ENCODE peak calls at places on chromosomes 2 and 18, in ten cellular contexts. One of them, this sample, is unnamed.

GRCh38 chr2:38697116-38697840 is 31.4 kb downstream of the GALM start:
- DNase-seq in PC-3: no peak
- DNase-seq in CD8-positive, alpha-beta T cell: no peak
- DNase-seq in heart right ventricle: no peak
- DNase-seq in GM23338: no peak
- DNase-seq in fibroblast of lung: peak; percentile 24
- DNase-seq in H1: no peak
- DNase-seq in heart left ventricle: no peak
- DNase-seq in upper lobe of right lung: no peak
- DNase-seq in colonic mucosa: no peak
- DNase-seq in this sample: no peak

GRCh38 chr2:27544143-27544821 is 38.6 kb upstream of the ZNF512 start:
- DNase-seq in PC-3: no peak
- DNase-seq in CD8-positive, alpha-beta T cell: no peak
- DNase-seq in heart right ventricle: no peak
- DNase-seq in GM23338: no peak
- DNase-seq in fibroblast of lung: no peak
- DNase-seq in H1: no peak
- DNase-seq in heart left ventricle: no peak
- DNase-seq in upper lobe of right lung: no peak
- DNase-seq in colonic mucosa: no peak
- DNase-seq in this sample: no peak

GRCh38 chr2:142037744-142038143 is 93.1 kb downstream of the LRP1B start:
- DNase-seq in PC-3: peak; percentile 6
- DNase-seq in CD8-positive, alpha-beta T cell: no peak
- DNase-seq in heart right ventricle: no peak
- DNase-seq in GM23338: peak; percentile 35
- DNase-seq in fibroblast of lung: peak; percentile 49
- DNase-seq in H1: no peak
- DNase-seq in heart left ventricle: no peak
- DNase-seq in upper lobe of right lung: no peak
- DNase-seq in colonic mucosa: no peak
- DNase-seq in this sample: no peak

GRCh38 chr2:180706694-180707093 is 273.7 kb upstream of the UBE2E3 start:
- DNase-seq in PC-3: no peak
- DNase-seq in CD8-positive, alpha-beta T cell: no peak
- DNase-seq in heart right ventricle: no peak
- DNase-seq in GM23338: no peak
- DNase-seq in fibroblast of lung: no peak
- DNase-seq in H1: no peak
- DNase-seq in heart left ventricle: no peak
- DNase-seq in upper lobe of right lung: no peak
- DNase-seq in colonic mucosa: no peak
- DNase-seq in this sample: no peak

GRCh38 chr2:135688002-135688401 is 53.7 kb upstream of the UBXN4 start:
- DNase-seq in PC-3: no peak
- DNase-seq in CD8-positive, alpha-beta T cell: no peak
- DNase-seq in heart right ventricle: no peak
- DNase-seq in GM23338: no peak
- DNase-seq in fibroblast of lung: peak; percentile 38
- DNase-seq in H1: no peak
- DNase-seq in heart left ventricle: no peak
- DNase-seq in upper lobe of right lung: no peak
- DNase-seq in colonic mucosa: no peak
- DNase-seq in this sample: no peak

GRCh38 chr18:9673296-9674251 is 34.5 kb upstream of the RAB31 start:
- DNase-seq in PC-3: peak; percentile 94
- DNase-seq in CD8-positive, alpha-beta T cell: no peak
- DNase-seq in heart right ventricle: no peak
- DNase-seq in GM23338: peak; percentile 70
- DNase-seq in fibroblast of lung: peak; percentile 61
- DNase-seq in H1: no peak
- DNase-seq in heart left ventricle: peak; percentile 34
- DNase-seq in upper lobe of right lung: no peak
- DNase-seq in colonic mucosa: peak; percentile 61
- DNase-seq in this sample: no peak

GRCh38 chr2:102585704-102586404 is 33.5 kb upstream of the SLC9A2 start:
- DNase-seq in PC-3: peak; percentile 82
- DNase-seq in CD8-positive, alpha-beta T cell: no peak
- DNase-seq in heart right ventricle: no peak
- DNase-seq in GM23338: peak; percentile 30
- DNase-seq in fibroblast of lung: no peak
- DNase-seq in H1: no peak
- DNase-seq in heart left ventricle: no peak
- DNase-seq in upper lobe of right lung: no peak
- DNase-seq in colonic mucosa: peak; percentile 29
- DNase-seq in this sample: no peak

GRCh38 chr18:54717673-54718435 is 110.4 kb upstream of the RAB27B start:
- DNase-seq in PC-3: no peak
- DNase-seq in CD8-positive, alpha-beta T cell: peak; percentile 5
- DNase-seq in heart right ventricle: no peak
- DNase-seq in GM23338: peak; percentile 83
- DNase-seq in fibroblast of lung: peak; percentile 43
- DNase-seq in H1: peak; percentile 56
- DNase-seq in heart left ventricle: no peak
- DNase-seq in upper lobe of right lung: no peak
- DNase-seq in colonic mucosa: no peak
- DNase-seq in this sample: no peak

GRCh38 chr18:44792456-44793080 is 111.9 kb downstream of the SETBP1 start:
- DNase-seq in PC-3: no peak
- DNase-seq in CD8-positive, alpha-beta T cell: no peak
- DNase-seq in heart right ventricle: peak; percentile 9
- DNase-seq in GM23338: no peak
- DNase-seq in fibroblast of lung: peak; percentile 72
- DNase-seq in H1: no peak
- DNase-seq in heart left ventricle: peak; percentile 26
- DNase-seq in upper lobe of right lung: no peak
- DNase-seq in colonic mucosa: no peak
- DNase-seq in this sample: no peak

GRCh38 chr2:29011650-29012060 is 30.6 kb downstream of the TOGARAM2 start:
- DNase-seq in PC-3: no peak
- DNase-seq in CD8-positive, alpha-beta T cell: peak; percentile 70
- DNase-seq in heart right ventricle: peak; percentile 84
- DNase-seq in GM23338: no peak
- DNase-seq in fibroblast of lung: peak; percentile 51
- DNase-seq in H1: no peak
- DNase-seq in heart left ventricle: peak; percentile 76
- DNase-seq in upper lobe of right lung: peak; percentile 83
- DNase-seq in colonic mucosa: no peak
- DNase-seq in this sample: no peak

GRCh38 chr2:33215983-33216382 is 260.5 kb upstream of the RASGRP3 start:
- DNase-seq in PC-3: no peak
- DNase-seq in CD8-positive, alpha-beta T cell: no peak
- DNase-seq in heart right ventricle: no peak
- DNase-seq in GM23338: no peak
- DNase-seq in fibroblast of lung: no peak
- DNase-seq in H1: no peak
- DNase-seq in heart left ventricle: no peak
- DNase-seq in upper lobe of right lung: no peak
- DNase-seq in colonic mucosa: no peak
- DNase-seq in this sample: no peak

GRCh38 chr2:68363731-68364130 is 1.4 kb upstream of the PLEK start:
- DNase-seq in PC-3: no peak
- DNase-seq in CD8-positive, alpha-beta T cell: no peak
- DNase-seq in heart right ventricle: no peak
- DNase-seq in GM23338: no peak
- DNase-seq in fibroblast of lung: no peak
- DNase-seq in H1: no peak
- DNase-seq in heart left ventricle: no peak
- DNase-seq in upper lobe of right lung: no peak
- DNase-seq in colonic mucosa: no peak
- DNase-seq in this sample: no peak

GRCh38 chr2:68365087-68365486 is at the start of gene PLEK:
- DNase-seq in PC-3: no peak
- DNase-seq in CD8-positive, alpha-beta T cell: no peak
- DNase-seq in heart right ventricle: peak; percentile 53
- DNase-seq in GM23338: no peak
- DNase-seq in fibroblast of lung: no peak
- DNase-seq in H1: no peak
- DNase-seq in heart left ventricle: peak; percentile 38
- DNase-seq in upper lobe of right lung: peak; percentile 77
- DNase-seq in colonic mucosa: peak; percentile 46
- DNase-seq in this sample: peak; percentile 65

GRCh38 chr2:68359889-68360288 is 5.2 kb upstream of the PLEK start:
- DNase-seq in PC-3: no peak
- DNase-seq in CD8-positive, alpha-beta T cell: no peak
- DNase-seq in heart right ventricle: no peak
- DNase-seq in GM23338: no peak
- DNase-seq in fibroblast of lung: no peak
- DNase-seq in H1: no peak
- DNase-seq in heart left ventricle: no peak
- DNase-seq in upper lobe of right lung: no peak
- DNase-seq in colonic mucosa: no peak
- DNase-seq in this sample: no peak

GRCh38 chr2:68362069-68362468 is 3.0 kb upstream of the PLEK start:
- DNase-seq in PC-3: peak; percentile 80
- DNase-seq in CD8-positive, alpha-beta T cell: peak; percentile 74
- DNase-seq in heart right ventricle: peak; percentile 73
- DNase-seq in GM23338: peak; percentile 87
- DNase-seq in fibroblast of lung: peak; percentile 31
- DNase-seq in H1: peak; percentile 76
- DNase-seq in heart left ventricle: peak; percentile 79
- DNase-seq in upper lobe of right lung: peak; percentile 88
- DNase-seq in colonic mucosa: peak; percentile 73
- DNase-seq in this sample: peak; percentile 77

DNA sequence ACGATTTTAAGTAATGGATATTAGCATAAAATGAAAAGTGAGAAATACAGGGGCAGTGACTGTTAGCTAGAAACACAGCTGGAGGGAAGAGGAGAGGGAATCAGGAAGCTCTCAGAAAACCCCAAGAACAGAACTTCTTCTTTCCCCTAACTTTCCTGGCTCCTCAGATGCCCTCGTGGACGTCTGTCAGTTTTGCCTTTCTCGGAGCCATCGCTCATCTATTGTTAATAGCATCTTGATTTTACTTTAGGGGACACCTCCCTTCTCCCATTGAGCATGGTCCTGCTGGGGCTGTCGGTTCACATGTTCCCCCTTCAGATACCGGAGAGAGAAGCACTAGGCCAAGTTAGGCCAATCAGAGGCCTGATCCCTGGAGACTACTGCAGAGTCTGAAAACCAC is 2.3 kb upstream of the PLEK start:
- DNase-seq in PC-3: no peak
- DNase-seq in CD8-positive, alpha-beta T cell: no peak
- DNase-seq in heart right ventricle: no peak
- DNase-seq in GM23338: no peak
- DNase-seq in fibroblast of lung: no peak
- DNase-seq in H1: no peak
- DNase-seq in heart left ventricle: no peak
- DNase-seq in upper lobe of right lung: no peak
- DNase-seq in colonic mucosa: no peak
- DNase-seq in this sample: no peak
- H3K27ac ChIP-seq in PC-3: no peak overlapping the region
- H3K27ac ChIP-seq in CD8-positive, alpha-beta T cell: no peak overlapping the region
- H3K27ac ChIP-seq in heart right ventricle: peak overlapping the region; percentile 29
- H3K27ac ChIP-seq in GM23338: no peak overlapping the region
- H3K27ac ChIP-seq in fibroblast of lung: no peak overlapping the region
- H3K27ac ChIP-seq in H1: no peak overlapping the region
- H3K27ac ChIP-seq in heart left ventricle: no peak overlapping the region
- H3K27ac ChIP-seq in upper lobe of right lung: no peak overlapping the region
- H3K27ac ChIP-seq in colonic mucosa: no peak overlapping the region
- H3K27ac ChIP-seq in this sample: no peak overlapping the region

GRCh38 chr2:62309465-62310091 is 113.7 kb downstream of the B3GNT2 start:
- DNase-seq in PC-3: no peak
- DNase-seq in CD8-positive, alpha-beta T cell: peak; percentile 24
- DNase-seq in heart right ventricle: no peak
- DNase-seq in GM23338: peak; percentile 56
- DNase-seq in fibroblast of lung: no peak
- DNase-seq in H1: no peak
- DNase-seq in heart left ventricle: no peak
- DNase-seq in upper lobe of right lung: no peak
- DNase-seq in colonic mucosa: no peak
- DNase-seq in this sample: no peak
- H3K4me1 ChIP-seq in PC-3: peaks cover 35% of the 10 kb centered on the region
- H3K4me1 ChIP-seq in CD8-positive, alpha-beta T cell: peaks cover 79% of the 10 kb centered on the region
- H3K4me1 ChIP-seq in heart right ventricle: peaks cover 48% of the 10 kb centered on the region
- H3K4me1 ChIP-seq in GM23338: peaks cover 41% of the 10 kb centered on the region
- H3K4me1 ChIP-seq in fibroblast of lung: no peaks in the 10 kb centered on the region
- H3K4me1 ChIP-seq in H1: peaks cover 26% of the 10 kb centered on the region
- H3K4me1 ChIP-seq in heart left ventricle: peaks cover 6% of the 10 kb centered on the region
- H3K4me1 ChIP-seq in upper lobe of right lung: peaks cover 36% of the 10 kb centered on the region
- H3K4me1 ChIP-seq in colonic mucosa: peaks cover 25% of the 10 kb centered on the region
- H3K4me1 ChIP-seq in this sample: no peaks in the 10 kb centered on the region

DNA sequence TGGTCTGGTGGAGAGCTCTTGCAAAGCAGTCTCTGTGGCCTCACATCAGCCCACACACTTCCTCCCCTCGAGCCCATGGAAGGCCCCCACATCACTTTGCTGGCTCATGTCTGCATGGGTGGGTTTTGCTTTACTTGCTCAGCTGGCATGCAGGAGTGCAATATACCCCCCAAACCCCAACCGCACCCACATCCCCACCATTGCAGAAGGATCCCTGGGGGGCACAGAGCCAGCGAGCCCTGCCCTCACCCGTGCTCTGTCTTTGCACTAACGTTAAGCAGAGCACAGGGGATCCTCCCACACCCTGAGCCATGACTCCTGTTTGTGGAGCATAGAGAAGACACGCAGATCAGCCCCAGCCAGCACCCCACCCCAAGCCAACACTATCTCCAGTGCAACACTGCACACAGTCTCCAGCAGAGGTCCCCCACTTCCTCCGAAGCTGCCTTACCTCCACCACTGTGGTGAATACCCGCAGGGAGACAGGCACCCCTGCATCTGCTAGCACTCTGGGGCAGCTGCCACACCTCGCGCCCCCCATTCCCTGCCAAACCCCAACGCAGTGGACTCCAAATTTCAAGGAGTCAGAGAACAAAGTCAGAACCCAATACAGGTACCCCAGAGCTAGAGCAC is 177.8 kb upstream of the RGPD4 start:
- DNase-seq in PC-3: peak; percentile 30
- DNase-seq in CD8-positive, alpha-beta T cell: no peak
- DNase-seq in heart right ventricle: no peak
- DNase-seq in GM23338: peak; percentile 41
- DNase-seq in fibroblast of lung: no peak
- DNase-seq in H1: no peak
- DNase-seq in heart left ventricle: no peak
- DNase-seq in upper lobe of right lung: no peak
- DNase-seq in colonic mucosa: no peak
- DNase-seq in this sample: no peak
- TF ChIP-seq CTCF in PC-3: peak; percentile 45
- TF ChIP-seq CTCF in CD8-positive, alpha-beta T cell: no peak
- TF ChIP-seq CTCF in heart right ventricle: no peak
- TF ChIP-seq CTCF in GM23338: peak; percentile 41
- TF ChIP-seq CTCF in fibroblast of lung: no peak
- TF ChIP-seq CTCF in H1: peak; percentile 75
- TF ChIP-seq CTCF in heart left ventricle: no peak
- TF ChIP-seq CTCF in upper lobe of right lung: no peak
- TF ChIP-seq CTCF in colonic mucosa: no peak
- TF ChIP-seq CTCF in this sample: no peak

DNA sequence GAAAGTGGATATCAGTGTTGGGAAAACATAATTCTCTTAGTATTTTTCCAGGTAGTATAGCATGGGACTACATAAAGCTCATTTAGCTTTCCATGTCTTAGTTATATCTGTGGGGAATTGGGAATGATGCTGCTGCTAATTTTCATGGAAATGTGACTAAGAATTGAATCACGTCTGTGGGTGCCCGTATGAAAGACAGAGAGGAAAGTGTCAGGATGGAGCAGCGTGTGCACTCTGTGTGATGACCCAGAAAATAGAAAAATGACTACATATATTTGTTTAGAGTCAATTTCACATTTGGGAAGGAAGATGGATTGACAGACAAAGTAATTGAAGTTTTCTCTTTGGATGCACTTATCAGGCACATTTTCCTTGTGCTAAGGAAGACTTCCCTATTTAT is 212.1 kb downstream of the PTPRM start:
- DNase-seq in PC-3: peak; percentile 54
- DNase-seq in CD8-positive, alpha-beta T cell: no peak
- DNase-seq in heart right ventricle: no peak
- DNase-seq in GM23338: no peak
- DNase-seq in fibroblast of lung: no peak
- DNase-seq in H1: no peak
- DNase-seq in heart left ventricle: no peak
- DNase-seq in upper lobe of right lung: no peak
- DNase-seq in colonic mucosa: no peak
- DNase-seq in this sample: no peak
- H3K27ac ChIP-seq in PC-3: no peak overlapping the region
- H3K27ac ChIP-seq in CD8-positive, alpha-beta T cell: no peak overlapping the region
- H3K27ac ChIP-seq in heart right ventricle: no peak overlapping the region
- H3K27ac ChIP-seq in GM23338: no peak overlapping the region
- H3K27ac ChIP-seq in fibroblast of lung: no peak overlapping the region
- H3K27ac ChIP-seq in H1: no peak overlapping the region
- H3K27ac ChIP-seq in heart left ventricle: no peak overlapping the region
- H3K27ac ChIP-seq in upper lobe of right lung: no peak overlapping the region
- H3K27ac ChIP-seq in colonic mucosa: no peak overlapping the region
- H3K27ac ChIP-seq in this sample: no peak overlapping the region